ENCODE peak calls at places on chromosome 1, in four cellular contexts. V is HCT116; I is neural crest cell; C is stimulated activated CD4-positive, alpha-beta T cell treated with anti-CD3 and anti-CD28 coated beads, TNF-alpha, amount 100 ng/mL, for 48 hours. B is an unnamed sample.

GRCh38 chr1:196063952-196064351 is 544.3 kb downstream of the KCNT2 start:
- DNase-seq in V (no peak), I (no peak), C (no peak), B (no peak)

GRCh38 chr1:55337801-55338447 is 122.8 kb upstream of the USP24 start:
- DNase-seq in C (no peak), I (no peak), V (peak; percentile 36), B (no peak)

GRCh38 chr1:230025686-230026085 is 41.4 kb upstream of the GALNT2 start:
- DNase-seq in V (no peak), C (no peak), I (no peak), B (no peak)

GRCh38 chr1:88509369-88509768 is 174.7 kb upstream of the PKN2 start:
- DNase-seq in I (no peak), C (no peak), V (no peak), B (no peak)

GRCh38 chr1:153793973-153794615 is 18.9 kb downstream of the SLC27A3 start:
- DNase-seq in I (no peak), C (no peak), V (no peak), B (no peak)

GRCh38 chr1:156464335-156464734 is 36.2 kb downstream of the MEF2D start:
- DNase-seq in V (no peak), I (no peak), C (no peak), B (no peak)

GRCh38 chr1:35298464-35298863 is 30.0 kb downstream of the ZMYM4 start:
- DNase-seq in C (no peak), I (no peak), V (no peak), B (no peak)

GRCh38 chr1:6347641-6348487 is 45.7 kb downstream of the ACOT7 start:
- DNase-seq in I (peak; percentile 42), C (peak; percentile 41), V (no peak), B (no peak)

GRCh38 chr1:9025474-9025873 is 749 bp downstream of the SLC2A7 start:
- DNase-seq in V (no peak), I (no peak), C (no peak), B (no peak)

GRCh38 chr1:27940297-27940696 is 5.5 kb downstream of the SMPDL3B start:
- DNase-seq in V (no peak), I (peak; percentile 36), C (peak; percentile 52), B (no peak)

GRCh38 chr1:22350987-22351756 is 100.5 kb upstream of the ZBTB40 start:
- DNase-seq in I (no peak), V (no peak), C (no peak), B (no peak)

GRCh38 chr1:51268675-51269033 is 32.6 kb downstream of the RNF11 start:
- DNase-seq in C (no peak), V (no peak), I (no peak), B (no peak)

GRCh38 chr1:119040906-119041305 is 52.8 kb upstream of the TBX15 start:
- DNase-seq in C (no peak), V (no peak), I (no peak), B (peak; percentile 46)

GRCh38 chr1:184083016-184083415 is 31.5 kb downstream of the TSEN15 start:
- DNase-seq in I (no peak), V (no peak), C (no peak), B (no peak)

GRCh38 chr1:113211467-113211866 is 138.5 kb downstream of the LRIG2 start:
- DNase-seq in V (no peak), I (no peak), C (no peak), B (no peak)

GRCh38 chr1:64537942-64538341 is 68.0 kb downstream of the CACHD1 start:
- DNase-seq in C (no peak), V (no peak), I (no peak), B (no peak)

GRCh38 chr1:27556781-27557595 is 47.0 kb downstream of the AHDC1 start:
- DNase-seq in I (peak; percentile 83), C (peak; percentile 68), V (peak; percentile 77), B (peak; percentile 95)

GRCh38 chr1:165525708-165526107 is 18.1 kb upstream of the LRRC52 start:
- DNase-seq in V (no peak), I (no peak), C (no peak), B (no peak)

GRCh38 chr1:168637350-168637991 is 61.1 kb downstream of the XCL1 start:
- DNase-seq in I (no peak), V (peak; percentile 69), C (no peak), B (no peak)

GRCh38 chr1:161200992-161201827 is 957 bp upstream of the NDUFS2 start:
- DNase-seq in C (no peak), I (peak; percentile 48), V (no peak), B (peak; percentile 52)

GRCh38 chr1:181595234-181595633 is 111.9 kb downstream of the CACNA1E start:
- DNase-seq in C (no peak), V (no peak), I (no peak), B (no peak)

GRCh38 chr1:207872655-207873054 is 38.3 kb downstream of the CD34 start:
- DNase-seq in I (no peak), C (no peak), V (no peak), B (no peak)

GRCh38 chr1:17877896-17878295 is 122.8 kb downstream of the ACTL8 start:
- DNase-seq in I (no peak), C (no peak), V (no peak), B (no peak)

GRCh38 chr1:174815474-174815908 is 184.3 kb upstream of the CACYBP start:
- DNase-seq in V (no peak), I (no peak), C (no peak), B (no peak)

GRCh38 chr1:109579044-109579443 is 30.6 kb downstream of the GNAI3 start:
- DNase-seq in C (no peak), V (no peak), I (no peak), B (no peak)

GRCh38 chr1:169086603-169087455 is 19.7 kb upstream of the ATP1B1 start:
- DNase-seq in C (no peak), V (no peak), I (no peak), B (no peak)

GRCh38 chr1:154774175-154774855 is 95.8 kb downstream of the KCNN3 start:
- DNase-seq in C (no peak), V (no peak), I (no peak), B (no peak)

GRCh38 chr1:227219715-227220292 is 98.5 kb downstream of the CDC42BPA start:
- DNase-seq in V (no peak), I (no peak), C (no peak), B (no peak)

GRCh38 chr1:195763146-195763906 is 844.9 kb downstream of the KCNT2 start:
- DNase-seq in C (no peak), V (no peak), I (no peak), B (no peak)

GRCh38 chr1:76867342-76868130 is at the start of gene ST6GALNAC5:
- DNase-seq in I (peak; percentile 36), V (no peak), C (no peak), B (no peak)

GRCh38 chr1:214546886-214547641 is 4.3 kb downstream of the PTPN14 start:
- DNase-seq in I (no peak), C (no peak), V (no peak), B (no peak)

GRCh38 chr1:181255270-181255929 is 166.9 kb downstream of the IER5 start:
- DNase-seq in C (no peak), I (no peak), V (no peak), B (no peak)

GRCh38 chr1:228391411-228392020 is 15.1 kb downstream of the TRIM11 start:
- DNase-seq in C (no peak), I (no peak), V (no peak), B (no peak)

GRCh38 chr1:6111571-6111970 is 65.9 kb downstream of the KCNAB2 start:
- DNase-seq in V (no peak), I (no peak), C (no peak), B (no peak)

GRCh38 chr1:3645666-3646355 is 4.1 kb downstream of the WRAP73 start:
- DNase-seq in I (no peak), C (no peak), V (no peak), B (no peak)

GRCh38 chr1:234260578-234260977 is 112.7 kb upstream of the COA6 start:
- DNase-seq in C (no peak), I (no peak), V (no peak), B (no peak)

GRCh38 chr1:86758570-86758969 is 54.2 kb downstream of the SH3GLB1 start:
- DNase-seq in I (no peak), V (no peak), C (no peak), B (no peak)

GRCh38 chr1:240652554-240652953 is 40.6 kb upstream of the GREM2 start:
- DNase-seq in C (no peak), I (no peak), V (no peak), B (no peak)

B was measured in lung.